ENCODE peak calls at places on chromosomes 12 and 14, in six cellular contexts. J is central memory CD8-positive, alpha-beta T cell; V is K562; R is activated CD4-positive, alpha-beta T cell treated with anti-CD3 and anti-CD28 coated beads for 36 hours; N is left cardiac atrium; E is T-helper 17 cell. P is an unnamed sample.

GRCh38 chr12:46786774-46787173 is 39.0 kb downstream of the SLC38A4 start:
- ATAC-seq in V (no peak), R (no peak), E (no peak), J (no peak), N (no peak), P (peak)

GRCh38 chr12:23525450-23526072 is 423.9 kb downstream of the SOX5 start:
- ATAC-seq in V (no peak), N (no peak), R (no peak), E (no peak), J (no peak), P (no peak)

GRCh38 chr14:25140423-25140822 is 90.5 kb upstream of the STXBP6 start:
- ATAC-seq in N (no peak), R (no peak), V (no peak), E (no peak), J (no peak), P (no peak)

GRCh38 chr12:24815087-24815423 is 133.8 kb downstream of the BCAT1 start:
- ATAC-seq in N (no peak), E (no peak), J (no peak), V (no peak), R (no peak), P (no peak)

GRCh38 chr14:70156602-70157001 is 32.1 kb downstream of the SLC8A3 start:
- ATAC-seq in N (no peak), R (no peak), J (no peak), E (no peak), V (no peak), P (no peak)

GRCh38 chr12:54019111-54019811 is 9.0 kb upstream of the HOXC6 start:
- ATAC-seq in R (no peak), J (no peak), E (no peak), V (no peak), N (no peak), P (no peak)

GRCh38 chr12:124543591-124544310 is 23.7 kb downstream of the NCOR2 start:
- ATAC-seq in R (no peak), J (no peak), V (peak), N (peak), E (no peak), P (peak)

GRCh38 chr14:30214456-30215090 is 286.9 kb upstream of the PRKD1 start:
- ATAC-seq in E (no peak), V (peak), J (no peak), N (peak), R (peak), P (peak)

GRCh38 chr12:117013726-117014125 is 85.5 kb downstream of the TESC start:
- ATAC-seq in V (no peak), N (no peak), J (no peak), E (no peak), R (no peak), P (no peak)

GRCh38 chr12:79643821-79644220 is 46.9 kb downstream of the PAWR start:
- ATAC-seq in N (no peak), J (no peak), E (no peak), V (no peak), R (no peak), P (no peak)

GRCh38 chr14:88424573-88424972 is 39.1 kb downstream of the SPATA7 start:
- ATAC-seq in E (no peak), V (no peak), N (no peak), R (no peak), J (no peak), P (peak)

GRCh38 chr12:5506295-5506694 is 74.4 kb downstream of the NTF3 start:
- ATAC-seq in J (no peak), V (no peak), E (no peak), R (no peak), N (no peak), P (no peak)

GRCh38 chr12:118125743-118126118 is 10.2 kb upstream of the PEBP1 start:
- ATAC-seq in N (no peak), J (no peak), E (no peak), R (no peak), V (no peak), P (no peak)

GRCh38 chr12:52686063-52686462 is 5.9 kb upstream of the KRT1 start:
- ATAC-seq in J (no peak), R (no peak), E (no peak), V (no peak), N (no peak), P (no peak)

GRCh38 chr14:105420141-105420975 is 731 bp downstream of the MTA1 start:
- ATAC-seq in R (no peak), E (peak), J (no peak), V (no peak), N (peak), P (no peak)

GRCh38 chr12:101686176-101686575 is 11.3 kb upstream of the CHPT1 start:
- ATAC-seq in R (no peak), E (no peak), V (peak), J (no peak), N (no peak), P (no peak)

GRCh38 chr12:22163594-22163993 is 117.6 kb downstream of the CMAS start:
- ATAC-seq in V (no peak), R (peak), E (peak), J (peak), N (no peak), P (no peak)

GRCh38 chr12:109586385-109587296 is 13.0 kb downstream of the MVK start:
- ATAC-seq in N (no peak), E (no peak), V (no peak), J (no peak), R (no peak), P (no peak)

GRCh38 chr14:91753501-91754128 is 21.7 kb upstream of the CATSPERB start:
- ATAC-seq in R (peak), E (no peak), V (no peak), J (no peak), N (no peak), P (no peak)

GRCh38 chr12:86148071-86148470 is 108.1 kb downstream of the MGAT4C start:
- ATAC-seq in V (no peak), E (no peak), R (no peak), J (no peak), N (no peak), P (no peak)

GRCh38 chr12:2019126-2019525 is 14.9 kb upstream of the DCP1B start:
- ATAC-seq in V (no peak), J (no peak), E (no peak), N (no peak), R (no peak), P (no peak)

GRCh38 chr14:68295316-68295816 is 475.8 kb downstream of the RAD51B start:
- ATAC-seq in N (peak), V (peak), J (no peak), E (no peak), R (no peak), P (no peak)

GRCh38 chr14:23326491-23327332 is 5.5 kb downstream of the PABPN1 start:
- ATAC-seq in R (no peak), V (peak), E (no peak), N (no peak), J (no peak), P (peak)

GRCh38 chr14:94143239-94143638 is 13.8 kb upstream of the IFI27L2 start:
- ATAC-seq in R (peak), V (peak), E (no peak), J (no peak), N (no peak), P (peak)

GRCh38 chr12:15088115-15088514 is 115.3 kb downstream of the PDE6H start:
- ATAC-seq in N (no peak), E (peak), R (peak), J (no peak), V (no peak), P (no peak)

GRCh38 chr12:96501139-96501741 is 11.9 kb downstream of the CFAP54 start:
- ATAC-seq in N (peak), R (peak), V (peak), E (peak), J (peak), P (peak)

GRCh38 chr14:89270439-89271227 is 146.4 kb downstream of the FOXN3 start:
- ATAC-seq in J (no peak), E (peak), V (no peak), R (no peak), N (no peak), P (no peak)

GRCh38 chr12:130367523-130367922 is 29.8 kb downstream of the PIWIL1 start:
- ATAC-seq in R (no peak), E (no peak), J (no peak), V (no peak), N (no peak), P (no peak)

GRCh38 chr12:673849-674248 is 10.6 kb upstream of the NINJ2 start:
- ATAC-seq in V (no peak), J (no peak), E (no peak), R (no peak), N (no peak), P (no peak)

GRCh38 chr14:93880025-93880820 is 46.9 kb upstream of the FAM181A start:
- ATAC-seq in R (no peak), N (peak), E (no peak), J (no peak), V (no peak), P (no peak)

GRCh38 chr14:90993792-90994191 is 66.6 kb downstream of the RPS6KA5 start:
- ATAC-seq in V (no peak), N (no peak), J (no peak), R (peak), E (no peak), P (no peak)

GRCh38 chr14:35395283-35395682 is 9.3 kb downstream of the NFKBIA start:
- ATAC-seq in V (no peak), E (no peak), N (no peak), J (no peak), R (no peak), P (no peak)